ENCODE peak calls at places on chromosomes 2 and 18, in six cellular contexts. Y is HL-60, A is cardiac fibroblast, N is endothelial cell of umbilical vein, U is brain microvascular endothelial cell, W is ovary. H is an unnamed sample.

GRCh38 chr2:48483916-48484315 is 46.0 kb upstream of the STON1 start:
- DNase-seq in Y (no peak), A (peak), N (peak), U (peak), W (no peak), H (peak)

GRCh38 chr2:235719146-235719942 is 225.5 kb downstream of the AGAP1 start:
- DNase-seq in Y (no peak), A (peak), N (no peak), U (no peak), W (no peak), H (no peak)

GRCh38 chr18:39842042-39842791 is 2112.8 kb upstream of the PIK3C3 start:
- DNase-seq in Y (no peak), A (no peak), N (peak), U (no peak), W (no peak), H (no peak)

GRCh38 chr18:35525795-35526475 is 28.2 kb upstream of the INO80C start:
- DNase-seq in Y (peak), A (no peak), N (no peak), U (no peak), W (no peak), H (no peak)

GRCh38 chr2:44004735-44005602 is 9.2 kb upstream of the LRPPRC start:
- DNase-seq in Y (no peak), A (peak), N (no peak), U (no peak), W (no peak), H (no peak)

GRCh38 chr2:37625156-37625555 is 46.3 kb downstream of the CDC42EP3 start:
- DNase-seq in Y (no peak), A (peak), N (no peak), U (peak), W (no peak), H (peak)

GRCh38 chr18:6819332-6819731 is 89.8 kb downstream of the ARHGAP28 start:
- DNase-seq in Y (no peak), A (no peak), N (no peak), U (no peak), W (no peak), H (no peak)

GRCh38 chr2:135821190-135821589 is 15.8 kb downstream of the LCT start:
- DNase-seq in Y (no peak), A (no peak), N (no peak), U (no peak), W (no peak), H (no peak)

GRCh38 chr18:63025251-63025710 is 294.3 kb downstream of the BCL2 start:
- DNase-seq in Y (no peak), A (peak), N (no peak), U (no peak), W (no peak), H (no peak)

GRCh38 chr2:47535073-47535472 is 132.1 kb downstream of the MSH2 start:
- DNase-seq in Y (no peak), A (no peak), N (no peak), U (no peak), W (no peak), H (no peak)

GRCh38 chr2:17227856-17228255 is 290.4 kb downstream of the RAD51AP2 start:
- DNase-seq in Y (no peak), A (no peak), N (no peak), U (no peak), W (no peak), H (no peak)

GRCh38 chr2:225820828-225821227 is 421.3 kb downstream of the NYAP2 start:
- DNase-seq in Y (no peak), A (no peak), N (no peak), U (no peak), W (no peak), H (peak)

GRCh38 chr18:37641573-37641972 is 76.0 kb upstream of the CELF4 start:
- DNase-seq in Y (no peak), A (no peak), N (no peak), U (no peak), W (no peak), H (no peak)
- H3K4me3 ChIP-seq in Y (no peak), A (no peak), N (no peak), U (no peak), W (no peak), H (no peak)

GRCh38 chr18:22559414-22560282 is 141.9 kb upstream of the CTAGE1 start:
- DNase-seq in Y (peak), A (peak), N (peak), U (peak), W (peak), H (no peak)
- TF ChIP-seq CTCF in Y (no peak), A (peak), N (peak), U (peak), W (peak), H (peak)

GRCh38 chr2:69307696-69308064 is 79.3 kb downstream of the GFPT1 start:
- DNase-seq in Y (no peak), A (no peak), N (no peak), U (no peak), W (no peak), H (no peak)

GRCh38 chr2:69308338-69308737 is 78.7 kb downstream of the GFPT1 start:
- DNase-seq in Y (no peak), A (no peak), N (no peak), U (no peak), W (no peak), H (no peak)

GRCh38 chr2:69309336-69310048 is 77.5 kb downstream of the GFPT1 start:
- DNase-seq in Y (no peak), A (peak), N (peak), U (peak), W (peak), H (no peak)

GRCh38 chr2:69311017-69311416 is 76.0 kb downstream of the GFPT1 start:
- DNase-seq in Y (no peak), A (no peak), N (no peak), U (no peak), W (no peak), H (no peak)

DNA sequence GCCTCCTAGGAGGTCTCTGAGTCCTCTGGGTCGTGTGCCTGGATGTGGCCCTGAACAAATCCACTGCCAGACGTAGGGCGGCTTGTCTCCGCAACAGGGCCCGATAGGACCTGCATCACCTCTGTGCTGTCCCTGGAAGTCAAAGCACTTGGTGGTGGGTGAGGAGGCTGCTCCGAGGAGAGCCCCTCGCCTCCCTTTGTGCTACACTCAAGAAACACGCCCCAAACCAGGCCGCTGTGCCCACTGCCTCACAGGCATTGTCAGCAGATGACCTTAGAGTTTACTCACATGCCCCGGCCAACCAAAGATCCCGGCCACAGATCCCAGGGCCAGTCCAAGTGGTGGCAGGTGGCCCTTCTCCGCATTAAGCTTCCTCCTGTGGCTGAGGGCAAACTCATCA is 76.8 kb downstream of the GFPT1 start:
- DNase-seq in Y (no peak), A (no peak), N (no peak), U (no peak), W (no peak), H (no peak)
- H3K4me3 ChIP-seq in Y (no peak), A (no peak), N (no peak), U (no peak), W (no peak), H (no peak)

DNA sequence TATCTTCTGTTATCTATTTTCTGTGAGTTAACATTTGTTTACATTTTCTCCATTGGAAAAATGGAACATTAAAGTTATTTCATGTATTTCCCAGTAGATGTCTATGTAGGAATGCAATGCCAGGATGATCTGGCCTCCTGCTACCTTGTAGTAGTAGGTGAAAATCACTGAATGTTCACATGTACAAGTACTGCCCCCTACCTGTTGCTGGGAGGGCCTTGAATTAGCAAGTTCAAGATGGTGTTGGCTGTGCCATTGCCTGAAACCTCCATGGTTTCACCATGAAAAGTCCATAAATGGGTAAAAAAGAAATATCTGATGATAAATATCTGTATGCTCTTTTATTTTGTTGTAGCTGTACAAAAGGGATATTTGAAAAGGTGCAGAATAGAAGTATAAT is 30.7 kb downstream of the XRCC5 start:
- DNase-seq in Y (peak), A (peak), N (no peak), U (no peak), W (no peak), H (no peak)
- TF ChIP-seq CTCF in Y (no peak), A (peak), N (peak), U (peak), W (no peak), H (peak)